ENCODE peak calls at places on chromosomes 12 and 14, in eight cellular contexts. T, Q, E, W, U, C, N and H are unnamed samples.

GRCh38 chr14:49594347-49595089 is 4.2 kb upstream of the LRR1 start:
- DNase-seq in E (no peak), T (no peak), W (no peak), Q (no peak), N (no peak), U (no peak), C (peak; percentile 59), H (no peak)

GRCh38 chr14:88682495-88683114 is 110.1 kb downstream of the EML5 start:
- DNase-seq in T (no peak), N (peak; percentile 4), U (no peak), C (no peak), W (no peak), Q (no peak), E (no peak), H (no peak)

GRCh38 chr14:63383776-63384367 is 65.1 kb upstream of the GPHB5 start:
- DNase-seq in N (no peak), W (no peak), T (no peak), Q (no peak), E (no peak), C (peak; percentile 15), U (no peak), H (no peak)

GRCh38 chr14:103448097-103448496 is 62.9 kb downstream of the MARK3 start:
- DNase-seq in W (no peak), E (no peak), Q (no peak), N (no peak), C (no peak), T (no peak), U (no peak), H (no peak)

GRCh38 chr12:100158535-100158934 is 15.9 kb upstream of the BLTP3B start:
- DNase-seq in Q (no peak), E (no peak), C (no peak), N (no peak), T (no peak), U (no peak), W (no peak), H (no peak)

GRCh38 chr14:76267322-76268012 is 108.5 kb upstream of the ESRRB start:
- DNase-seq in C (no peak), N (peak; percentile 42), Q (no peak), U (no peak), E (peak; percentile 50), W (no peak), T (peak; percentile 27), H (peak; percentile 64)

GRCh38 chr12:6363330-6364036 is 11.9 kb downstream of the SCNN1A start:
- DNase-seq in W (no peak), N (peak; percentile 74), T (peak; percentile 59), C (peak; percentile 72), E (peak; percentile 63), U (no peak), Q (no peak), H (peak; percentile 83)

GRCh38 chr12:22306311-22306710 is 28.2 kb downstream of the ST8SIA1 start:
- DNase-seq in T (peak; percentile 25), U (no peak), W (no peak), Q (no peak), E (no peak), C (no peak), N (no peak), H (no peak)

GRCh38 chr12:9364224-9365176 is 156.3 kb upstream of the PZP start:
- DNase-seq in Q (peak; percentile 38), U (no peak), T (peak; percentile 58), W (no peak), N (peak; percentile 62), C (peak; percentile 9), E (peak; percentile 33), H (peak; percentile 17)

GRCh38 chr14:77200406-77200985 is 18.9 kb downstream of the TMEM63C start:
- DNase-seq in N (no peak), E (no peak), T (no peak), Q (no peak), C (no peak), U (no peak), W (no peak), H (no peak)

GRCh38 chr14:68232643-68233055 is 413.1 kb downstream of the RAD51B start:
- DNase-seq in N (no peak), T (peak; percentile 97), Q (peak; percentile 97), E (no peak), U (no peak), W (no peak), C (no peak), H (peak; percentile 76)

GRCh38 chr12:109461049-109461845 is 15.9 kb downstream of the KCTD10 start:
- DNase-seq in W (no peak), N (no peak), E (no peak), C (peak; percentile 50), Q (no peak), T (peak; percentile 58), U (no peak), H (peak; percentile 39)

GRCh38 chr12:113439606-113440030 is 17.4 kb downstream of the SDSL start:
- DNase-seq in E (peak; percentile 83), N (peak; percentile 92), W (no peak), Q (no peak), C (peak; percentile 59), T (peak; percentile 21), U (no peak), H (peak; percentile 68)

GRCh38 chr12:49261726-49262125 is 3.2 kb upstream of the TUBA1C start:
- DNase-seq in Q (no peak), T (peak; percentile 73), U (no peak), N (no peak), E (no peak), C (no peak), W (no peak), H (no peak)

GRCh38 chr12:51773145-51773869 is 75.2 kb downstream of the FIGNL2 start:
- DNase-seq in W (no peak), E (no peak), U (no peak), N (no peak), T (peak; percentile 93), C (no peak), Q (peak; percentile 53), H (no peak)

GRCh38 chr12:94656556-94656955 is 6.2 kb upstream of the TMCC3 start:
- DNase-seq in C (no peak), W (no peak), T (no peak), N (no peak), E (no peak), Q (no peak), U (no peak), H (no peak)

GRCh38 chr12:32566663-32567634 is 112.2 kb upstream of the DNM1L start:
- DNase-seq in C (no peak), W (no peak), U (no peak), T (no peak), N (no peak), E (no peak), Q (no peak), H (peak; percentile 17)

GRCh38 chr12:75892779-75893408 is 138.7 kb downstream of the PHLDA1 start:
- DNase-seq in N (no peak), E (no peak), U (no peak), C (no peak), W (no peak), Q (no peak), T (peak; percentile 81), H (peak; percentile 30)

GRCh38 chr12:53051058-53051880 is 1.4 kb downstream of the TNS2 start:
- DNase-seq in E (peak; percentile 44), C (no peak), N (no peak), W (peak; percentile 91), T (peak; percentile 74), U (no peak), Q (no peak), H (no peak)

GRCh38 chr12:63301311-63301710 is 150.3 kb upstream of the AVPR1A start:
- DNase-seq in E (no peak), C (no peak), U (no peak), T (no peak), N (no peak), Q (no peak), W (no peak), H (no peak)

GRCh38 chr12:108815369-108815768 is 42.0 kb downstream of the SSH1 start:
- DNase-seq in N (no peak), C (no peak), U (no peak), E (no peak), W (no peak), Q (no peak), T (no peak), H (no peak)

GRCh38 chr12:99521664-99522063 is 125.9 kb upstream of the GARIN6 start:
- DNase-seq in T (no peak), W (no peak), E (no peak), U (no peak), Q (no peak), N (no peak), C (no peak), H (no peak)

DNA sequence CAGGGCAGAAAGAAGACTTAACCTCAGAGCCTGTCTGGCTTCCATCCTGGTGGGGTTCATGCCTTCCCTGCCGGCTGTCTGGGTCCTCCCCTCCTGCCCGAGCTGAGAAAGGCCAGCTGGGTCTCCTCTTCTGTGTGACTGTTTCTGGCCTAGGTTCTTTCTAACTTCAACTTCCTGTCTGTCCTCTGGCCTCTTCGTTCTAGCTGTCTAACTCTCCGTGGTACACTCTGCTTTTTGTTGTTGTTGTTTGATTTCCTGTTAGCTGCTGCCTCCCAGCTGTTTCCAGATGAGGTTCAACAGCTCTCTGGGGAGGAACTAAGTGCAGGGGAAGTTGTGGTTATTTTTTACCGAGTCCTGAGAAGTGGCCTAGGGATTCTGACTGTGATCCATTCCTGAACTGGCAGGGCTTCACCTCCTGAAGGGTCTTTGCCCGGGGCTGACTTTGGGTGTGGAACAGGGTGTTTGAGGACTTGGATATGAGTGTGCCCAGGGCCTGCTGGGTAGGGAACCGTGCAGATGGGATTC is 3.2 kb downstream of the MLXIP start:
- DNase-seq in N (no peak), E (no peak), T (peak; percentile 80), U (no peak), W (no peak), Q (no peak), C (peak; percentile 85), H (no peak)
- TF ChIP-seq CTCF in N (no peak), E (no peak), T (peak; percentile 15), U (no peak), W (no peak), Q (no peak), C (no peak), H (no peak)

GRCh38 chr14:19878029-19878642 is 3.2 kb downstream of the OR4K2 start:
- DNase-seq in C (peak; percentile 58), E (no peak), N (no peak), U (no peak), T (no peak), W (no peak), Q (no peak), H (no peak)
- TF ChIP-seq CTCF in C (peak; percentile 100), E (peak; percentile 52), N (peak; percentile 75), U (no peak), T (peak; percentile 44), W (no peak), Q (peak; percentile 9), H (peak; percentile 32)

DNA sequence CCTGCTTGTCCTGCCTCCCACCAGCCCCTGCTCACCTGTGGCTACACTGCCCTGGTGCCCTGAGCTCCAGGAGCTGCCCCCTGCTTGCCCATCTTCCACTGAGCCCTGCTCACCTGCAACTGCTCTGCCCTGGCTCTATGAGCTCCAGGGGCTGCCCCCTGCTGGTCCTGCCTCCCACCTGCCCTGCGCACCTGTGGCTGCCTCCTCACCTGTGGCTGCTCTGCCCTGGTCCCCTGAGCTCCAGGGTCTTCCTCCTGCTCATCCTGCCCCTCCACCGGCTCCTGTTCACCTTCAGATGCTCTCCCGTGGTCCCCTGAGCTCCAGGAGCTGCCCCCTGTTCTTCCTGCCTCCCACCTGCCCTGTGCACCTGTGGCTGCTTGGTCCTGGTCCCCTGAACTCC is 247.6 kb downstream of the TMEM121 start:
- DNase-seq in U (no peak), E (no peak), N (no peak), W (no peak), Q (no peak), T (no peak), C (peak; percentile 17), H (peak; percentile 69)
- TF ChIP-seq CTCF in U (no peak), E (no peak), N (no peak), W (no peak), Q (no peak), T (no peak), C (peak; percentile 64), H (no peak)

GRCh38 chr12:111405149-111405855 is 421 bp upstream of the SH2B3 start:
- DNase-seq in T (peak; percentile 82), Q (peak; percentile 33), W (peak; percentile 94), N (peak; percentile 98), E (peak; percentile 100), C (peak; percentile 98), U (peak; percentile 72), H (peak; percentile 98)
- TF ChIP-seq CTCF in T (peak; percentile 41), Q (peak; percentile 59), W (peak; percentile 24), N (peak; percentile 74), E (peak; percentile 58), C (peak; percentile 74), U (no peak), H (peak; percentile 55)